ENCODE peak calls at places on chromosomes 16 and 17, in four cellular contexts. One of them, this sample, is unnamed.

GRCh38 chr16:28192811-28193529 is 18.8 kb downstream of the XPO6 start:
- DNase-seq in psoas muscle: no peak
- DNase-seq in K562: no peak
- DNase-seq in ascending aorta: no peak
- DNase-seq in this sample: no peak

GRCh38 chr17:83191388-83192160 is 112.2 kb downstream of the METRNL start:
- DNase-seq in psoas muscle: peak
- DNase-seq in ascending aorta: peak
- DNase-seq in K562: no peak
- DNase-seq in this sample: no peak

GRCh38 chr17:62807812-62808575 is at the start of gene MARCHF10:
- DNase-seq in K562: peak
- DNase-seq in ascending aorta: no peak
- DNase-seq in psoas muscle: no peak
- DNase-seq in this sample: no peak

GRCh38 chr17:80647746-80648145 is 103.1 kb downstream of the RPTOR start:
- DNase-seq in ascending aorta: no peak
- DNase-seq in K562: no peak
- DNase-seq in psoas muscle: no peak
- DNase-seq in this sample: no peak

GRCh38 chr17:78369791-78370381 is 8.6 kb upstream of the PGS1 start:
- DNase-seq in psoas muscle: no peak
- DNase-seq in ascending aorta: no peak
- DNase-seq in K562: no peak
- DNase-seq in this sample: no peak

GRCh38 chr17:78723001-78723796 is 58.9 kb downstream of the CYTH1 start:
- DNase-seq in ascending aorta: no peak
- DNase-seq in psoas muscle: peak
- DNase-seq in K562: no peak
- DNase-seq in this sample: no peak

GRCh38 chr17:66494023-66494803 is 191.8 kb downstream of the PRKCA start:
- DNase-seq in psoas muscle: no peak
- DNase-seq in ascending aorta: no peak
- DNase-seq in K562: peak
- DNase-seq in this sample: no peak

GRCh38 chr17:39800540-39800939 is 62.8 kb downstream of the GRB7 start:
- DNase-seq in K562: no peak
- DNase-seq in ascending aorta: no peak
- DNase-seq in psoas muscle: no peak
- DNase-seq in this sample: no peak

GRCh38 chr16:11005611-11005975 is 61.2 kb downstream of the CLEC16A start:
- DNase-seq in psoas muscle: no peak
- DNase-seq in ascending aorta: no peak
- DNase-seq in K562: no peak
- DNase-seq in this sample: no peak

GRCh38 chr17:38464251-38464722 is 36.0 kb downstream of the ARHGAP23 start:
- DNase-seq in ascending aorta: peak
- DNase-seq in psoas muscle: peak
- DNase-seq in K562: peak
- DNase-seq in this sample: no peak

GRCh38 chr17:80786470-80786869 is 205.2 kb upstream of the CHMP6 start:
- DNase-seq in ascending aorta: no peak
- DNase-seq in K562: no peak
- DNase-seq in psoas muscle: peak
- DNase-seq in this sample: no peak

GRCh38 chr16:71930013-71930563 is 34.8 kb downstream of the IST1 start:
- DNase-seq in psoas muscle: no peak
- DNase-seq in K562: no peak
- DNase-seq in ascending aorta: no peak
- DNase-seq in this sample: no peak

GRCh38 chr17:1712271-1712670 is 2.1 kb upstream of the TLCD2 start:
- DNase-seq in ascending aorta: no peak
- DNase-seq in psoas muscle: peak
- DNase-seq in K562: no peak
- DNase-seq in this sample: no peak

GRCh38 chr16:391885-392335 is 5.1 kb upstream of the NME4 start:
- DNase-seq in psoas muscle: peak
- DNase-seq in K562: peak
- DNase-seq in ascending aorta: no peak
- DNase-seq in this sample: no peak

GRCh38 chr16:30997887-30998711 is 12.3 kb downstream of the STX1B start:
- DNase-seq in K562: no peak
- DNase-seq in ascending aorta: no peak
- DNase-seq in psoas muscle: no peak
- DNase-seq in this sample: no peak
- H3K27ac ChIP-seq in K562: no peak
- H3K27ac ChIP-seq in ascending aorta: peak
- H3K27ac ChIP-seq in psoas muscle: peak
- H3K27ac ChIP-seq in this sample: peak

DNA sequence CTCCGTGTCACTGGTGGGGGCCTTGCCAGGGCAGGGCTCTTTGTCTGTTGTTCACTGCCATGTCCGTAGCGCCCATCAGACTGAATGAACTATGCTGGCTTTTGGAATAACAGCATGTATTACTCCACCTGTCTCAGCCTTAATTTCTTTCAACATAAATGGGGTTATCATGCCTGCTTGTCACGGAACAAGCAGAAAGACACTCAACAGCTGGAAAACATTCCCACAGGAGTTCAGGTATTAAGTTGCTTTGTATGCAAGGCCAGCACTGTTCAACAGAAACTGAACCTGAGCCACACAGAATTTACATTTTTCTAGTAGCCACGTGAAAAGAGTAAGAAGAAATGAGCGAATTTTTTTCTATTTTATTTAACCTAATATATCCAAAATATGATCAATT is 13.1 kb downstream of the PPL start:
- DNase-seq in K562: no peak
- DNase-seq in ascending aorta: no peak
- DNase-seq in psoas muscle: no peak
- DNase-seq in this sample: no peak
- H3K4me3 ChIP-seq in K562: no peak
- H3K4me3 ChIP-seq in ascending aorta: no peak
- H3K4me3 ChIP-seq in psoas muscle: no peak
- H3K4me3 ChIP-seq in this sample: no peak

GRCh38 chr16:58462997-58463891 is 36.7 kb upstream of the NDRG4 start:
- DNase-seq in K562: no peak
- DNase-seq in psoas muscle: no peak
- DNase-seq in ascending aorta: no peak
- DNase-seq in this sample: no peak

GRCh38 chr16:58466396-58466795 is 33.5 kb upstream of the NDRG4 start:
- DNase-seq in K562: no peak
- DNase-seq in ascending aorta: no peak
- DNase-seq in psoas muscle: no peak
- DNase-seq in this sample: no peak

GRCh38 chr16:58464047-58464915 is 35.7 kb upstream of the NDRG4 start:
- DNase-seq in ascending aorta: no peak
- DNase-seq in K562: no peak
- DNase-seq in psoas muscle: no peak
- DNase-seq in this sample: no peak

GRCh38 chr16:58465817-58466216 is 34.1 kb upstream of the NDRG4 start:
- DNase-seq in psoas muscle: no peak
- DNase-seq in ascending aorta: no peak
- DNase-seq in K562: no peak
- DNase-seq in this sample: no peak

GRCh38 chr16:58464916-58465731 is 34.8 kb upstream of the NDRG4 start:
- DNase-seq in K562: no peak
- DNase-seq in ascending aorta: no peak
- DNase-seq in psoas muscle: no peak
- DNase-seq in this sample: no peak
- TF ChIP-seq CTCF in K562: no peak
- TF ChIP-seq CTCF in ascending aorta: no peak
- TF ChIP-seq CTCF in psoas muscle: no peak
- TF ChIP-seq CTCF in this sample: no peak

GRCh38 chr16:47972246-47972985 is 183.4 kb downstream of the ABCC12 start:
- DNase-seq in ascending aorta: no peak
- DNase-seq in K562: no peak
- DNase-seq in psoas muscle: no peak
- DNase-seq in this sample: peak

GRCh38 chr16:47967374-47967773 is 188.4 kb downstream of the ABCC12 start:
- DNase-seq in ascending aorta: no peak
- DNase-seq in psoas muscle: no peak
- DNase-seq in K562: no peak
- DNase-seq in this sample: no peak

GRCh38 chr16:47971225-47971624 is 184.6 kb downstream of the ABCC12 start:
- DNase-seq in K562: no peak
- DNase-seq in ascending aorta: no peak
- DNase-seq in psoas muscle: no peak
- DNase-seq in this sample: peak

GRCh38 chr16:47973552-47973951 is 182.2 kb downstream of the ABCC12 start:
- DNase-seq in psoas muscle: no peak
- DNase-seq in ascending aorta: no peak
- DNase-seq in K562: no peak
- DNase-seq in this sample: peak

GRCh38 chr16:47970291-47970931 is 185.4 kb downstream of the ABCC12 start:
- DNase-seq in ascending aorta: no peak
- DNase-seq in K562: no peak
- DNase-seq in psoas muscle: no peak
- DNase-seq in this sample: peak
- H3K27ac ChIP-seq in ascending aorta: no peak
- H3K27ac ChIP-seq in K562: no peak
- H3K27ac ChIP-seq in psoas muscle: no peak
- H3K27ac ChIP-seq in this sample: no peak

DNA sequence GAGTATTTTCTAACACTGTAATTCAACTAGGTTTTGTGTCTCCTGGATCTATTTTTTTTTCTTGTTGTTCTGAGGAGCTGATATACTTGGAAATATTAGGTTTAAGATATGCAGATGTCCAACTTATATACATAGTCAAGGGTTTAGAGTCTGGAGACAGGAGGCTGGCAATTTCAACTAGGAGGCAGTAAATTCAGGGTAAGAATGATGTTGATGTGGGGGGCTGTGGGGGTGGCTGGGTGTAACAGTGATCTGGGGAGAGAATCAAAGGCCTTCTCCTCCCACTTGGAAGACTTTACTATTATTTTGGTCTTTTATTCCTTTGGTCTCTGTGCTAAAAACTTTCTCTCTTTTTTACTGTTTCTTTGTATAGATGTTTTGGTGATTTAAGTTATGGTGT is 88.0 kb downstream of the MAP2K6 start:
- DNase-seq in K562: no peak
- DNase-seq in psoas muscle: no peak
- DNase-seq in ascending aorta: no peak
- DNase-seq in this sample: no peak
- H3K4me3 ChIP-seq in K562: no peak
- H3K4me3 ChIP-seq in psoas muscle: peak
- H3K4me3 ChIP-seq in ascending aorta: peak
- H3K4me3 ChIP-seq in this sample: peak

DNA sequence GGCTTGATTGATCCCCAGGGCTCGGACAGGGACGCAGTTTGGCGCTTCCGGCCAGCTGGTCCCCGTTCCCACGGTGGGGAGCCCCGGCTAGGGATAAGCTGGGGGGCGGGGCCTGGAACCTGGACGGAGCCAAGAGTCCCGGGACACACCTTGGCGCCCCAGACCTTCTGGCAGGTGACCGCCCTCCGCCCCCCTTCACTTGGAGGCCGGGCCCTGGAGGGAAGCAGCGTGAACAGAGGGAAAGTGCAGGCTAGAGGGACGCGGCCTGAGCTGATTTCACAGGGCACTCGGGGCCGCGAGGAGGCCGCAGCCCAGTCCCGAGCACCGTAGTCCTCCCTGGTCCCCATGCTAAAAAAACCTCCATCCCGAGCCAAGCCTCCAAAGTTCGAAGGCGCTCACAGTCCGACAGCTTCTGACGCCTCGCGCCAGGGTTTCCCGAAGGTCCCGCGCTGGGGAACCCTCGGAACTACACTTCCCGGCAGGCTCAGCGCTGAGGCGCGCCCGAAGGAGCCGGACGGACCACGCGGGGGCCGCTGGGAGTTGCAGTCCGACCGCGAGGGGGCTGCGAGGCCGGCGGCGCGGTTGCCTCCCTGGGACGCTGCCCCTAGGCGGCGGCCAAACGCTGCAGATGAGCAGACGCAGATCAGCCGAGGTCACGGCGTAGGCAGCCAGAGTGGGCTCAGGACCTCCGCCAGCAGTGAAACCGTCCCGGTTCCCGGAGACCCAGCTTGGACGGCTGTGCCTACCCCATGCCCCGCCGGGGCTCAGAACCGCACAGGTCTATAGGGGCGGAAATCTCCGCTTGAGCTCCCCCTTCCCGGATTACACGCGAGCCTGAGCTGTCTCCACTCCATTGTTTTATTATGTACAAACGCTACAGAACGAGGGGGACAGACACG is at the start of gene TBX6:
- DNase-seq in K562: peak
- DNase-seq in ascending aorta: peak
- DNase-seq in psoas muscle: peak
- DNase-seq in this sample: peak
- TF ChIP-seq CTCF in K562: peak
- TF ChIP-seq CTCF in ascending aorta: peak
- TF ChIP-seq CTCF in psoas muscle: peak
- TF ChIP-seq CTCF in this sample: peak

This sample was measured in esophagus muscularis mucosa.